ENCODE peak calls at places on chromosomes 16 and 17, in five cellular contexts. H is GM23248, Z is fibroblast of pulmonary artery, B is globus pallidus, S is astrocyte. T is an unnamed sample.

GRCh38 chr16:51816929-51817328 is 665.9 kb upstream of the SALL1 start:
- DNase-seq in S (peak), H (peak), Z (peak), B (no peak), T (peak)

GRCh38 chr17:11330871-11331270 is 89.9 kb downstream of the SHISA6 start:
- DNase-seq in H (peak), S (peak), Z (no peak), B (no peak), T (peak)

GRCh38 chr16:15942901-15943690 is 6.3 kb upstream of the ABCC1 start:
- DNase-seq in Z (no peak), H (no peak), S (no peak), B (no peak), T (no peak)

GRCh38 chr17:15279011-15279477 is 13.9 kb upstream of the PMP22 start:
- DNase-seq in H (peak), Z (peak), B (no peak), S (peak), T (peak)

GRCh38 chr17:82234211-82235055 is 5.6 kb downstream of the SLC16A3 start:
- DNase-seq in B (no peak), S (no peak), Z (no peak), H (no peak), T (no peak)

GRCh38 chr17:73902416-73903181 is 258.4 kb upstream of the SDK2 start:
- DNase-seq in S (no peak), H (no peak), B (no peak), Z (no peak), T (no peak)

GRCh38 chr17:82216301-82217119 is 3.9 kb upstream of the CCDC57 start:
- DNase-seq in Z (peak), H (peak), S (peak), B (peak), T (peak)

GRCh38 chr17:50056961-50057330 is 1.0 kb downstream of the ITGA3 start:
- DNase-seq in S (peak), H (peak), B (no peak), Z (peak), T (peak)

GRCh38 chr17:78272181-78272913 is 40.9 kb downstream of the TMEM235 start:
- DNase-seq in S (peak), B (no peak), Z (peak), H (no peak), T (no peak)

GRCh38 chr17:29143894-29144293 is 36.3 kb downstream of the MYO18A start:
- DNase-seq in S (no peak), H (peak), B (peak), Z (no peak), T (peak)

T was measured in AG10803.